ENCODE peak calls at places on chromosomes 1 and 21, in nine cellular contexts. C is hepatocyte; Z is uterus; V is CD8-positive, alpha-beta T cell; J is right lobe of liver; A is astrocyte of the cerebellum; P is ovary; Q is spleen; K is SK-N-SH. E is an unnamed sample.

GRCh38 chr1:231395996-231396385 is 26.1 kb downstream of the EGLN1 start:
- DNase-seq in A (no peak), C (no peak), J (no peak), Q (no peak), V (no peak), P (no peak), Z (no peak), K (no peak), E (no peak)

GRCh38 chr1:160046494-160047115 is 14.8 kb upstream of the PIGM start:
- DNase-seq in K (peak; percentile 80), Q (no peak), C (peak; percentile 48), P (peak; percentile 46), Z (peak; percentile 51), V (no peak), J (no peak), A (no peak), E (no peak)

GRCh38 chr1:22275626-22276395 is 132.9 kb upstream of the WNT4 start:
- DNase-seq in Q (no peak), J (no peak), P (peak; percentile 59), K (peak; percentile 83), A (peak; percentile 13), V (no peak), C (peak; percentile 68), Z (peak; percentile 25), E (no peak)

GRCh38 chr1:229326601-229327000 is 16.2 kb downstream of the CCSAP start:
- DNase-seq in Q (no peak), V (no peak), C (no peak), Z (no peak), A (no peak), K (no peak), P (no peak), J (no peak), E (no peak)

GRCh38 chr1:17434591-17434990 is 4.9 kb downstream of the RCC2 start:
- DNase-seq in K (no peak), J (no peak), P (no peak), A (no peak), Q (no peak), Z (no peak), C (no peak), V (no peak), E (no peak)

GRCh38 chr21:44836666-44837471 is 19.0 kb upstream of the SUMO3 start:
- DNase-seq in P (peak; percentile 14), K (no peak), Z (no peak), V (no peak), A (no peak), J (peak; percentile 46), Q (peak; percentile 63), C (peak; percentile 77), E (no peak)

GRCh38 chr1:17624540-17625256 is 85.2 kb downstream of the ARHGEF10L start:
- DNase-seq in Q (no peak), V (no peak), Z (no peak), K (no peak), J (no peak), C (no peak), A (peak; percentile 16), P (no peak), E (peak; percentile 86)

GRCh38 chr1:223224465-223224864 is 81.4 kb upstream of the TLR5 start:
- DNase-seq in J (no peak), Q (no peak), P (no peak), Z (no peak), V (no peak), A (no peak), C (no peak), K (no peak), E (no peak)

GRCh38 chr1:5375437-5375836 is 616.8 kb downstream of the NPHP4 start:
- DNase-seq in C (no peak), K (no peak), P (no peak), A (no peak), Q (no peak), V (no peak), Z (no peak), J (no peak), E (no peak)

GRCh38 chr1:193846881-193847280 is 660.5 kb upstream of the B3GALT2 start:
- DNase-seq in J (no peak), C (no peak), K (no peak), Z (no peak), P (no peak), Q (no peak), V (no peak), A (peak; percentile 4), E (no peak)

GRCh38 chr1:204032642-204033235 is 40.2 kb upstream of the SOX13 start:
- DNase-seq in Q (no peak), J (no peak), A (no peak), P (no peak), C (peak; percentile 45), Z (no peak), K (peak; percentile 55), V (no peak), E (no peak)

GRCh38 chr1:10196991-10197390 is 13.4 kb upstream of the KIF1B start:
- DNase-seq in A (peak; percentile 86), J (no peak), K (no peak), C (no peak), P (peak; percentile 46), Z (peak; percentile 75), V (no peak), Q (no peak), E (no peak)

GRCh38 chr1:67307251-67308060 is at the start of gene IL12RB2:
- DNase-seq in V (no peak), A (no peak), P (no peak), J (peak; percentile 48), Q (peak; percentile 82), Z (no peak), C (peak; percentile 38), K (peak; percentile 85), E (no peak)

GRCh38 chr21:26769613-26770188 is 75.5 kb downstream of the ADAMTS1 start:
- DNase-seq in K (peak; percentile 40), A (peak; percentile 46), C (peak; percentile 71), P (no peak), Q (no peak), J (no peak), Z (peak; percentile 32), V (no peak), E (no peak)

GRCh38 chr1:39737546-39738169 is 1.0 kb upstream of the PPIE start:
- DNase-seq in C (no peak), A (peak; percentile 11), V (no peak), K (no peak), P (no peak), Q (no peak), Z (no peak), J (no peak), E (no peak)

DNA sequence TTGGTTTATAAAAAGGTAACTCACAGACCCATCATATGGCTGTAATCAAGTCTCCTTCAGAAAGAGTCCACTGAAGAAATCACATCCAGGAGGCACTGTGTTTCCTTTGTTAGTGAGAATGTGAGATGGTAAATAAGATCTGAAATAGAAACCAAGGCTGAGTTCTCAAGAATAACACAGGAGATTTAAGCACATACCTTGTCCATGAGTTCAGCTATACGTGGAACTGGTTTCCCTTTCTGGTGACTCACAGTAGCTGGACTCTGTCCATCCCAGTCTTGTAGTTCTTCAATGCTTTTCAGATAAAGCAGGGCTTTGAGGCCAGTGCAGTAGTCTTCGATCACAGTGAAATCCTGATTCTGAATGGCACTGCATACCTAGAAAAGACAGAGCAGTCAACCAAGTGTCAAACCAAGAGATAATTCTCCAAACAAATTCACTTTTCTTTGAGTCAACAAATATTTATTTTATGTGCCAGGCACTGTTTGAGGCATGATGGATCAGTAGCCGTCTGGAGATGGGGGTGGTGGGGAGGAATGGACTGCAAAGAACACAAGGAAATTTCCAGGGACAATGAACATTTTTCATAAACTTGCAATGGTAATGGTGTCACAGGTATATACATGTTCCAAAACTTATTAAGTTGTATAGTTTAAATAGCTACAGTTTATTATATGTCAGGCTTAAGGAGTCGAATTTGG is 471.4 kb downstream of the PTBP2 start:
- DNase-seq in P (no peak), V (no peak), C (peak; percentile 79), J (no peak), K (no peak), A (peak; percentile 97), Q (no peak), Z (no peak), E (no peak)
- TF ChIP-seq CTCF in P (no peak), V (no peak), C (peak; percentile 22), J (no peak), K (peak; percentile 51), A (peak; percentile 22), Q (no peak), Z (no peak), E (no peak)

GRCh38 chr1:157978547-157979403 is 14.7 kb upstream of the KIRREL1 start:
- DNase-seq in K (peak; percentile 15), A (no peak), P (no peak), V (no peak), C (no peak), J (no peak), Z (no peak), Q (no peak), E (no peak)
- H3K4me3 ChIP-seq in K (no peak overlapping the region), A (no peak overlapping the region), P (peak overlapping the region; percentile 7), V (no peak overlapping the region), C (no peak overlapping the region), J (no peak overlapping the region), Z (no peak overlapping the region), Q (no peak overlapping the region), E (no peak overlapping the region)

GRCh38 chr1:65445837-65446236 is 25.4 kb downstream of the LEPR start:
- DNase-seq in C (no peak), K (no peak), V (no peak), J (no peak), Q (no peak), A (no peak), Z (no peak), P (no peak), E (no peak)

GRCh38 chr1:65444128-65444527 is 23.7 kb downstream of the LEPR start:
- DNase-seq in P (no peak), J (no peak), A (no peak), C (no peak), K (no peak), V (no peak), Q (no peak), Z (no peak), E (no peak)

DNA sequence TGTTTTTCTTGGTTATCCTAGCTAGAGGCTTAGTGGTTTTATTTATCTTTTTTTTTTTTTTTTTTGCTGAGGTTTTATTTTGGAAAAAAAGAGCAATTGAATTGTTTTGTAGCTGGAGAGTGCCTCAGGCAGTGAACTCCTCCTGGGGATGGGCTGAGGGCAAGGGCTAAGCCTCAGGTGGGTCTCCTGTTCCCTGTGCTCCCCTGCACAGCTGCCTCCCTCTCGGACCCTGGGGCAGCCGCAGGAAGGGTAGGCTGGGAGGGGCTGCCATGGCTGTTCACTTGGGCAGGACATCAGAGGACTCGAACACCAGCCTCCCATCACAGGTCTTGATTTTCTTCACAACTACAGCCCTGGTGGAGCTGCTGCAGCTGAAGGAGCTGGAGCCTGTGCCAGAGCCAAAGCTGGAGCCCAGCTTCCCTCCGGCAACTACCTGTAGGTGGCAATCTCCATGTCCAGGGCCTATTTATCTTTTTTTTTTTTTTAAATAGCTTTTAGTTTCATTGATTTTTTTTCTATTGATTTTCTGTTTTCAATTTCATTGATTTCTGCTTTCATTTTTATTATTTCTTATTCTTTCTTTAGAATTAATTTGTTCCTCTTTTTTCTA is 28.9 kb downstream of the LEPR start:
- DNase-seq in J (peak; percentile 57), K (no peak), Z (no peak), Q (no peak), V (no peak), C (no peak), A (no peak), P (no peak), E (no peak)
- TF ChIP-seq CTCF in J (no peak), K (no peak), Z (no peak), Q (no peak), V (no peak), C (peak; percentile 17), A (no peak), P (no peak), E (no peak)

DNA sequence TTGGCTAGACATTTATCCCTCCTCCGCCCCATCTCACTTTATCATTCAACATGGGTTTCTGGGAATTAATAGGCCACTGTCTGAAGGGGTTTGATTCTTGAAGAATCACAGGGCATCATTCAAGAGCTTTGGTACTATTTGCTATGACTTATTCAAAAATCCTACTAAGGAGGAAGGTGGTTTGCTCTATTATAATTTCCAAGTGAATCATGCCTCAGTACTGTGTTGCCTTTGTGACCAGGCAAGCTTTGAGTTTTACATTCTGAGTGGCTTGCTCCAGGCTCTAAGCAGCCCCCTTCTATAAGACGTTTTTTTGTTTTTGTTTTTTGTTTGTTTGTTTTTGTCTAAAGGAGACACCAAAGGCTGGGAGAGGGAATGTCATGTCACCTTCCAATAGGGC is 2.6 kb downstream of the C1orf21 start:
- DNase-seq in Z (no peak), A (no peak), K (no peak), C (no peak), J (no peak), Q (no peak), P (no peak), V (no peak), E (no peak)
- H3K4me3 ChIP-seq in Z (peak overlapping the region; percentile 75), A (no peak overlapping the region), K (no peak overlapping the region), C (no peak overlapping the region), J (no peak overlapping the region), Q (no peak overlapping the region), P (peak overlapping the region; percentile 94), V (no peak overlapping the region), E (peak overlapping the region; percentile 97)